ENCODE peak calls at places on chromosomes 2 and 18, in four cellular contexts. B is SW480; A is progenitor cell of endocrine pancreas; G is activated CD4-positive, alpha-beta T cell treated with anti-CD3 and anti-CD28 coated beads for 24 hours. T is an unnamed sample.
A peak's percentile ranks its signal among the peaks of the same experiment; 100 is the strongest.

GRCh38 chr2:219155054-219155644 is 5.5 kb downstream of the NHEJ1 start:
- DNase-seq in B (peak; percentile 73), A (no peak), G (peak; percentile 27), T (peak; percentile 87)

GRCh38 chr2:127577503-127577902 is 42.0 kb downstream of the MYO7B start:
- DNase-seq in A (no peak), B (no peak), G (no peak), T (no peak)

GRCh38 chr2:189024861-189025618 is 50.9 kb downstream of the COL3A1 start:
- DNase-seq in G (no peak), B (no peak), A (no peak), T (peak; percentile 42)

GRCh38 chr2:199830531-199830930 is 20.5 kb downstream of the FTCDNL1 start:
- DNase-seq in A (no peak), B (peak; percentile 70), G (no peak), T (no peak)

GRCh38 chr2:78839259-78839658 is 186.2 kb upstream of the REG3G start:
- DNase-seq in B (no peak), G (no peak), A (no peak), T (no peak)

GRCh38 chr18:36828157-36828629 is 609 bp downstream of the TPGS2 start:
- DNase-seq in G (no peak), B (peak; percentile 22), A (peak; percentile 14), T (peak; percentile 35)

GRCh38 chr18:2963048-2963447 is 49.9 kb downstream of the LPIN2 start:
- DNase-seq in G (no peak), B (no peak), A (no peak), T (no peak)

GRCh38 chr18:58556333-58557012 is 72.4 kb downstream of the ALPK2 start:
- DNase-seq in G (no peak), A (no peak), B (no peak), T (no peak)

GRCh38 chr2:28390857-28391563 is 1.6 kb upstream of the FOSL2 start:
- DNase-seq in B (peak; percentile 84), G (no peak), A (peak; percentile 42), T (peak; percentile 59)

GRCh38 chr18:10169064-10169562 is 255.3 kb downstream of the VAPA start:
- DNase-seq in B (peak; percentile 77), A (no peak), G (no peak), T (no peak)

GRCh38 chr2:185618630-185619029 is 120.0 kb upstream of the FSIP2 start:
- DNase-seq in A (no peak), B (no peak), G (no peak), T (no peak)

GRCh38 chr2:128330583-128330982 is 11.9 kb upstream of the HS6ST1 start:
- DNase-seq in G (no peak), A (no peak), B (no peak), T (no peak)

GRCh38 chr2:206915136-206915535 is 24.2 kb upstream of the CPO start:
- DNase-seq in B (peak; percentile 21), A (no peak), G (no peak), T (peak; percentile 36)

GRCh38 chr2:30147715-30148611 is 1.2 kb downstream of the YPEL5 start:
- DNase-seq in G (peak; percentile 63), A (peak; percentile 79), B (peak; percentile 60), T (peak; percentile 69)

GRCh38 chr2:59458862-59459261 is 1094.6 kb downstream of the BCL11A start:
- DNase-seq in B (no peak), G (no peak), A (no peak), T (no peak)

GRCh38 chr2:232418466-232419244 is 12.0 kb downstream of the ALPG start:
- DNase-seq in B (peak; percentile 66), G (no peak), A (no peak), T (no peak)

GRCh38 chr2:170815311-170815710 is 1.4 kb upstream of the GAD1 start:
- DNase-seq in B (no peak), A (no peak), G (no peak), T (no peak)

GRCh38 chr2:55056024-55056521 is 5.8 kb upstream of the RTN4 start:
- DNase-seq in A (no peak), B (peak; percentile 16), G (no peak), T (peak; percentile 93)

GRCh38 chr18:58180738-58181353 is 136.8 kb downstream of the NEDD4L start:
- DNase-seq in A (peak; percentile 47), B (peak; percentile 39), G (peak; percentile 59), T (peak; percentile 61)

GRCh38 chr2:28336993-28337627 is 55.5 kb upstream of the FOSL2 start:
- DNase-seq in G (no peak), B (no peak), A (no peak), T (no peak)

GRCh38 chr2:132641819-132642218 is 28.2 kb downstream of the LYPD1 start:
- DNase-seq in B (no peak), A (no peak), G (no peak), T (no peak)

GRCh38 chr18:1244397-1245122 is 339.9 kb downstream of the ADCYAP1 start:
- DNase-seq in B (no peak), A (no peak), G (no peak), T (no peak)

GRCh38 chr2:177604291-177605065 is 211.9 kb downstream of the AGPS start:
- DNase-seq in A (no peak), G (no peak), B (peak; percentile 23), T (peak; percentile 78)

GRCh38 chr2:107325983-107326786 is 440.2 kb upstream of the ST6GAL2 start:
- DNase-seq in B (no peak), A (no peak), G (no peak), T (peak; percentile 53)

GRCh38 chr2:237915576-237915975 is 51.2 kb upstream of the UBE2F start:
- DNase-seq in G (no peak), A (no peak), B (no peak), T (no peak)

GRCh38 chr18:58042826-58043362 is 1.1 kb upstream of the NEDD4L start:
- DNase-seq in A (no peak), B (no peak), G (no peak), T (no peak)

T was measured in SK-MEL-5.